ENCODE peak calls at places on chromosome 2, in four cellular contexts. X is type B pancreatic cell; H is CD8-positive, alpha-beta T cell; R is GM12864. L is an unnamed sample.

GRCh38 chr2:133821107-133821760 is 253.0 kb upstream of the NCKAP5 start:
- DNase-seq in X (no peak), H (no peak), R (no peak), L (no peak)

GRCh38 chr2:71528749-71529148 is 75.4 kb downstream of the DYSF start:
- DNase-seq in X (no peak), H (no peak), R (no peak), L (no peak)

GRCh38 chr2:126894082-126894481 is 4.6 kb upstream of the TEX51 start:
- DNase-seq in X (peak; percentile 32), H (no peak), R (no peak), L (no peak)

GRCh38 chr2:211103989-211104388 is 547.6 kb downstream of the CPS1 start:
- DNase-seq in X (no peak), H (no peak), R (no peak), L (no peak)

GRCh38 chr2:207491086-207491485 is 38.7 kb upstream of the CREB1 start:
- DNase-seq in X (no peak), H (no peak), R (no peak), L (no peak)

GRCh38 chr2:746697-747096 is 69.5 kb upstream of the TMEM18 start:
- DNase-seq in X (no peak), H (no peak), R (no peak), L (no peak)

GRCh38 chr2:6722574-6722973 is 143.1 kb downstream of the CMPK2 start:
- DNase-seq in X (no peak), H (no peak), R (no peak), L (no peak)

GRCh38 chr2:15832849-15833680 is 107.3 kb upstream of the MYCN start:
- DNase-seq in X (no peak), H (no peak), R (no peak), L (no peak)

GRCh38 chr2:232441147-232441651 is 14.8 kb upstream of the ALPI start:
- DNase-seq in X (no peak), H (no peak), R (no peak), L (no peak)

GRCh38 chr2:233410191-233410760 is 56.0 kb downstream of the DGKD start:
- DNase-seq in X (no peak), H (no peak), R (no peak), L (no peak)

GRCh38 chr2:184554736-184555135 is 43.6 kb upstream of the ZNF804A start:
- DNase-seq in X (no peak), H (no peak), R (no peak), L (no peak)

GRCh38 chr2:200338692-200339091 is 32.2 kb downstream of the SPATS2L start:
- DNase-seq in X (no peak), H (no peak), R (no peak), L (no peak)

DNA sequence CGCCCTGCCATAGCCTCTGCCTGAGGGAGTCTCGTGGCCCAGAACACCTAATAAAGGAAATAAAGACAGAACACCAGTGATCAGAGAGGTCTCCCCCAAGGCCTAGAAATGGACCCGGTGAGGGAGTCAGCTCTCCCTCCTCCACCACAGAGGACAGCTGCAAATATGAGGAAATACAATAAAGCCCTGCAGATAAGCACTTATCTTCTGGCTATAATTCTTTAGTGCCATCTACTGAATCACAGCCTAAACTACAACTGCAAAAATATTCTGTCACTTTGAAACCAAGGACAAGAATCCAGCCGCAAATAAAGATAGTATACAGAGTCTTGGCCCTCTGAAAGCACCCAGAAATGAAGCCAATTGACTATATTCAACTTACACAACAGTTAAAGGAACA is 42.4 kb upstream of the TACR1 start:
- DNase-seq in X (no peak), H (no peak), R (no peak), L (no peak)
- TF ChIP-seq CTCF in X (peak; percentile 38), H (no peak), R (peak; percentile 35), L (peak; percentile 40)

DNA sequence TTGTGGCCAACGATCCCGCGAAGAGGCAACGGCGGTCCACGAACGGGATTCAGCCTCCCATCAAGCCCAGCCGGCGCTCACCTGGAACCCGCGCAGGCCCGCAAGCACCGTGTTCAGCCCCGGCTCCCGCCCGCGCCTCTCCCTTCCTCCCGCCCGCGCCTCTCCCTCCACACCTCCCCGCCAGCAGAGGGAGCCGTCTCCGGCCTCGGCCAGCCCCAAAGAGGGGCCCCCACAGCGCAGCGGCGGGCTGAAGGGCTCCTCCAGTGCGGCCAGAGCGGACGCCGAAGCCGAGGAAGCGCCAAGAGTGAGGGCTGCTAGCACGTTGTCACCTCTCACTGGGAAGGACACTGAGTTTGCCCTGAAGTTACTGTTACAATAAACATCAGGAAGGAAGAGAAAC is 55.3 kb upstream of the LAPTM4A start:
- DNase-seq in X (no peak), H (no peak), R (no peak), L (no peak)
- TF ChIP-seq CTCF in X (peak; percentile 71), H (peak; percentile 12), R (peak; percentile 23), L (peak; percentile 32)

DNA sequence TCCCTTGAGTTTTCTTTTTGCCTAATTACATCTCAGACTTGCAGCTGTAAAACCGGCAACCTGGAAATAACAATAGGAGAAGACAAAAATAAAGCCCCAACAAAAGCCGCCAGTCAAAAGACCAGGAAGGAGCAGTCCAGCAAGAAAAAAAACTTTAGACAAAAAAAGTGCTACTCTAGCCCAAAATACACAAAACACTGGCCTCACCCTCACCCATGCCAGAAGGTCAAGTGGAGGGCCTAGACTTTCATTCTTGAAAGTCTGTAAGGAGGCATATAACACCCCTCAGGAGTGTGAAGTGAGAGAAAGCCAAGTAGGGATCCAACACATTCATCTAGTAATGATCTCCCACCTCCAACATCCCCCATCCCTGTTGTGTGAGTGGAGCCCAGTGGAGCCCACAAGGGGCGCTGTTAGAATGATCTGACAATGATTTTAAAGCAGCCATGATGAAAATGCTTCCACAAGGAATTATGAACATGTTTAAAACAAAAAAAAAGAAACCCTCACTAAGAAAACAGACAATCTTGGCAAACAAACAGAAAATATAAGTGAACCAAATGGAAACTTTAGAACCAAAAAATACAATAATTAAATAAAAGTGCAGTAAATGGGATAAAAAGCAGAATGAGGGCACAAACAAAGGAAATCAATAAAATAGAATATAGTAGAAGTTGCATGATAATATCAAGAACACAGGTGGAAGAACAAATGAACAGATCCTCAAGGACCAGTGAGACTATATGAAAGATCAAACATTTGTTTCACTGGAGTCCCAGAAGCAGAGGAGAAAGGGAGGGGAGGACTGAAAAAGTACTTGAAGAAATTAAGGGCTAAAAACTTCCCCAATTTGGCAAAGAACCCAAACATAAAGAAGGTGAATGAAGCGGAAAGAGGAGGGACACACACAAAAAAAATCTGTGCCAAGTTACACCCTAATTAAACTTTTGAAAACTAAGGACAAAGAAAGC is 23.9 kb downstream of the SESTD1 start:
- DNase-seq in X (no peak), H (no peak), R (no peak), L (no peak)
- TF ChIP-seq CTCF in X (peak; percentile 58), H (no peak), R (peak; percentile 10), L (peak; percentile 5)

GRCh38 chr2:45279356-45279755 is 270.1 kb upstream of the SIX2 start:
- DNase-seq in X (no peak), H (no peak), R (no peak), L (no peak)
- TF ChIP-seq CTCF in X (no peak), H (no peak), R (no peak), L (no peak)

GRCh38 chr2:131756141-131756907 is 228.6 kb downstream of the CCDC74A start:
- DNase-seq in X (no peak), H (no peak), R (no peak), L (no peak)
- TF ChIP-seq CTCF in X (no peak), H (no peak), R (no peak), L (no peak)

GRCh38 chr2:31079665-31080064 is 58.6 kb downstream of the GALNT14 start:
- DNase-seq in X (no peak), H (no peak), R (no peak), L (no peak)
- TF ChIP-seq CTCF in X (peak; percentile 64), H (no peak), R (no peak), L (no peak)

GRCh38 chr2:160368988-160369935 is 124.3 kb downstream of the RBMS1 start:
- DNase-seq in X (no peak), H (no peak), R (no peak), L (no peak)

GRCh38 chr2:160372585-160372984 is 121.0 kb downstream of the RBMS1 start:
- DNase-seq in X (no peak), H (no peak), R (no peak), L (no peak)

GRCh38 chr2:160371251-160372009 is 122.2 kb downstream of the RBMS1 start:
- DNase-seq in X (no peak), H (no peak), R (no peak), L (no peak)

GRCh38 chr2:160373263-160374019 is 120.2 kb downstream of the RBMS1 start:
- DNase-seq in X (no peak), H (no peak), R (no peak), L (no peak)

DNA sequence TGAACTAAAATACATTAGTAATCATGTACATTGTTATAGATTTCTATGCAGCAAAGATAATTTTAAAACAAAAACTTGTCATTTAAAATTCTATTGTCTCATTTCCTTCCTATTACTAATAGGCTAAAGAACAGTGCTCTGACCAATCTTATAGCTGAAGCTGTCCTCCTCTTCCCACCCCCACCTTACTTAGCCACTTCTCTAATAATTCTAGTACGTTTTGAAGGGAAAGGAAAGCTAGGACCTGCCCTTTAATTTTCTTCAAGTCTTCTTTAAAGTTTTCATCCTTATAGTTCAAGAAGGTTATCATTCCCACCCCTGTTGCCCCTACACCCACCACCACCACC is 121.6 kb downstream of the RBMS1 start:
- DNase-seq in X (no peak), H (no peak), R (no peak), L (no peak)
- TF ChIP-seq CTCF in X (no peak), H (no peak), R (no peak), L (no peak)

GRCh38 chr2:239299218-239299939 is 101.4 kb downstream of the HDAC4 start:
- DNase-seq in X (no peak), H (no peak), R (no peak), L (no peak)

GRCh38 chr2:239300242-239300641 is 100.6 kb downstream of the HDAC4 start:
- DNase-seq in X (no peak), H (no peak), R (no peak), L (no peak)

GRCh38 chr2:239302808-239303557 is 97.8 kb downstream of the HDAC4 start:
- DNase-seq in X (no peak), H (no peak), R (no peak), L (no peak)

GRCh38 chr2:239302083-239302807 is 98.6 kb downstream of the HDAC4 start:
- DNase-seq in X (no peak), H (no peak), R (no peak), L (no peak)

GRCh38 chr2:239300871-239301742 is 99.7 kb downstream of the HDAC4 start:
- DNase-seq in X (no peak), H (no peak), R (no peak), L (no peak)
- TF ChIP-seq CTCF in X (no peak), H (no peak), R (no peak), L (no peak)